ENCODE peak calls at places on chromosomes 7 and 10, in seven cellular contexts. F is mesendoderm; I is Caco-2; Y is HuH-7.5; V is head of caudate nucleus; U is activated T-helper 1 cell treated with anti-CD3 and anti-CD28 coated beads, Interleukin-2, amount 50 U/mL, for 16 hours; H is hypothalamus. G is an unnamed sample.

GRCh38 chr7:157502701-157503111 is 165.9 kb downstream of the DNAJB6 start:
- DNase-seq in I (no peak), F (no peak), U (peak), V (no peak), Y (no peak), H (no peak), G (no peak)

GRCh38 chr7:70700935-70701425 is 431.0 kb upstream of the GALNT17 start:
- DNase-seq in Y (no peak), V (no peak), H (no peak), F (no peak), I (no peak), U (no peak), G (no peak)

GRCh38 chr7:151895008-151895661 is 18.2 kb upstream of the PRKAG2 start:
- DNase-seq in I (peak), V (no peak), F (no peak), Y (no peak), H (no peak), U (no peak), G (no peak)

GRCh38 chr7:94405506-94405905 is 10.8 kb downstream of the COL1A2 start:
- DNase-seq in I (no peak), H (no peak), F (no peak), U (no peak), V (no peak), Y (no peak), G (no peak)

GRCh38 chr10:6218692-6219493 is 16.2 kb downstream of the PFKFB3 start:
- DNase-seq in U (no peak), Y (no peak), I (no peak), F (peak), H (peak), V (no peak), G (no peak)

GRCh38 chr7:150824379-150825177 is 24.0 kb downstream of the TMEM176A start:
- DNase-seq in U (no peak), I (no peak), V (no peak), Y (no peak), H (no peak), F (no peak), G (no peak)

GRCh38 chr10:11887381-11888227 is 64.4 kb downstream of the PROSER2 start:
- DNase-seq in F (no peak), I (no peak), Y (no peak), H (no peak), U (no peak), V (no peak), G (no peak)

GRCh38 chr7:98365863-98366561 is 34.9 kb downstream of the BAIAP2L1 start:
- DNase-seq in U (no peak), H (no peak), V (no peak), Y (no peak), F (no peak), I (no peak), G (no peak)

GRCh38 chr7:152336754-152337368 is 98.9 kb downstream of the KMT2C start:
- DNase-seq in V (no peak), F (peak), H (no peak), Y (peak), U (no peak), I (peak), G (no peak)

GRCh38 chr7:128404826-128405344 is 4.9 kb downstream of the IMPDH1 start:
- DNase-seq in V (no peak), F (no peak), Y (no peak), H (no peak), I (no peak), U (no peak), G (no peak)

GRCh38 chr10:82228701-82229100 is 353.7 kb downstream of the NRG3 start:
- DNase-seq in V (no peak), H (no peak), F (no peak), Y (no peak), U (no peak), I (no peak), G (no peak)

GRCh38 chr10:129864601-129865126 is 99.4 kb downstream of the EBF3 start:
- DNase-seq in I (no peak), F (no peak), V (no peak), U (no peak), Y (no peak), H (no peak), G (no peak)

GRCh38 chr10:3477683-3478082 is 305.1 kb upstream of the PITRM1 start:
- DNase-seq in I (no peak), U (no peak), H (no peak), F (no peak), V (no peak), Y (no peak), G (no peak)

GRCh38 chr7:128104109-128104742 is 73.0 kb upstream of the LRRC4 start:
- DNase-seq in U (no peak), H (no peak), F (no peak), V (no peak), Y (peak), I (peak), G (peak)

GRCh38 chr7:157348548-157348947 is 11.7 kb downstream of the DNAJB6 start:
- DNase-seq in U (no peak), F (no peak), V (no peak), H (no peak), Y (no peak), I (no peak), G (no peak)

GRCh38 chr10:17802966-17803365 is 6.2 kb upstream of the MRC1 start:
- DNase-seq in U (no peak), V (no peak), F (no peak), Y (no peak), I (no peak), H (no peak), G (no peak)

GRCh38 chr10:104638861-104639594 is 2.1 kb upstream of the SORCS3 start:
- DNase-seq in H (no peak), Y (peak), I (no peak), F (peak), U (no peak), V (peak), G (no peak)

GRCh38 chr7:19508821-19509220 is 200.0 kb downstream of the POLR1F start:
- DNase-seq in V (no peak), U (no peak), F (no peak), H (no peak), I (no peak), Y (no peak), G (no peak)

GRCh38 chr7:156209087-156209486 is 396.8 kb upstream of the SHH start:
- DNase-seq in U (no peak), I (no peak), F (no peak), Y (no peak), H (no peak), V (no peak), G (no peak)

GRCh38 chr10:101609481-101609880 is 21.4 kb downstream of the DPCD start:
- DNase-seq in F (no peak), H (no peak), Y (no peak), I (no peak), U (no peak), V (no peak), G (no peak)

GRCh38 chr7:99098824-99099498 is 44.9 kb downstream of the SMURF1 start:
- DNase-seq in I (peak), V (no peak), Y (peak), U (no peak), H (no peak), F (peak), G (no peak)

GRCh38 chr10:3635697-3636096 is 149.3 kb downstream of the KLF6 start:
- DNase-seq in U (no peak), Y (no peak), H (no peak), I (no peak), V (no peak), F (no peak), G (no peak)

GRCh38 chr10:114987995-114988394 is 50.0 kb downstream of the TRUB1 start:
- DNase-seq in H (no peak), I (no peak), F (no peak), V (no peak), Y (no peak), U (no peak), G (no peak)

GRCh38 chr7:114791771-114792170 is 130.1 kb upstream of the MDFIC start:
- DNase-seq in V (no peak), Y (no peak), F (no peak), H (no peak), U (no peak), I (no peak), G (no peak)

GRCh38 chr10:31940839-31941653 is 12.4 kb upstream of the ARHGAP12 start:
- DNase-seq in F (peak), U (no peak), V (peak), H (no peak), Y (no peak), I (peak), G (no peak)

GRCh38 chr7:26686448-26686981 is 177.9 kb downstream of the SKAP2 start:
- DNase-seq in I (peak), U (no peak), F (peak), V (no peak), H (no peak), Y (no peak), G (no peak)

GRCh38 chr7:54179321-54180029 is 362.7 kb upstream of the VSTM2A start:
- DNase-seq in Y (no peak), H (no peak), F (no peak), I (no peak), V (no peak), U (no peak), G (no peak)

GRCh38 chr7:149767068-149767467 is 6.3 kb downstream of the ZNF467 start:
- DNase-seq in V (peak), I (no peak), H (no peak), U (no peak), F (no peak), Y (no peak), G (no peak)

GRCh38 chr7:42237891-42238531 is 1.0 kb upstream of the GLI3 start:
- DNase-seq in Y (no peak), I (no peak), U (no peak), F (peak), H (peak), V (peak), G (no peak)

GRCh38 chr10:63717089-63717715 is 196.0 kb downstream of the REEP3 start:
- DNase-seq in U (no peak), F (no peak), V (no peak), I (no peak), Y (no peak), H (no peak), G (no peak)

GRCh38 chr7:45596665-45597095 is 22.5 kb downstream of the ADCY1 start:
- DNase-seq in H (no peak), I (no peak), F (no peak), U (no peak), V (no peak), Y (no peak), G (no peak)

GRCh38 chr10:78335691-78336401 is 302.2 kb downstream of the RPS24 start:
- DNase-seq in U (no peak), F (no peak), V (peak), Y (no peak), H (peak), I (no peak), G (no peak)